ENCODE peak calls at places on chromosomes 7 and 10, in four cellular contexts. One of them, this sample, is unnamed.

GRCh38 chr7:126026421-126027088 is 1096.9 kb upstream of the POT1 start:
- DNase-seq in H1: no peak
- DNase-seq in HepG2: no peak
- DNase-seq in K562: no peak
- DNase-seq in this sample: no peak

GRCh38 chr7:44966731-44967538 is 11.9 kb downstream of the MYO1G start:
- DNase-seq in H1: no peak
- DNase-seq in HepG2: no peak
- DNase-seq in K562: peak; percentile 26
- DNase-seq in this sample: no peak

GRCh38 chr10:17210361-17210760 is 8.9 kb upstream of the TRDMT1 start:
- DNase-seq in H1: no peak
- DNase-seq in HepG2: no peak
- DNase-seq in K562: no peak
- DNase-seq in this sample: no peak

GRCh38 chr7:108124820-108125219 is 5.3 kb downstream of the LAMB4 start:
- DNase-seq in H1: no peak
- DNase-seq in HepG2: no peak
- DNase-seq in K562: no peak
- DNase-seq in this sample: no peak

GRCh38 chr10:47176903-47177860 is 122.8 kb upstream of the GDF10 start:
- DNase-seq in H1: no peak
- DNase-seq in HepG2: no peak
- DNase-seq in K562: no peak
- DNase-seq in this sample: no peak

GRCh38 chr7:46229409-46229808 is 308.3 kb upstream of the IGFBP3 start:
- DNase-seq in H1: no peak
- DNase-seq in HepG2: peak; percentile 10
- DNase-seq in K562: no peak
- DNase-seq in this sample: no peak

GRCh38 chr10:64320448-64320847 is 799.2 kb downstream of the REEP3 start:
- DNase-seq in H1: no peak
- DNase-seq in HepG2: no peak
- DNase-seq in K562: no peak
- DNase-seq in this sample: no peak

GRCh38 chr7:14767716-14768425 is 134.7 kb downstream of the DGKB start:
- DNase-seq in H1: no peak
- DNase-seq in HepG2: no peak
- DNase-seq in K562: no peak
- DNase-seq in this sample: no peak

GRCh38 chr7:26284995-26285632 is 6.5 kb upstream of the SNX10 start:
- DNase-seq in H1: no peak
- DNase-seq in HepG2: peak; percentile 46
- DNase-seq in K562: peak; percentile 74
- DNase-seq in this sample: no peak

GRCh38 chr10:60760711-60761210 is 17.5 kb upstream of the CDK1 start:
- DNase-seq in H1: no peak
- DNase-seq in HepG2: no peak
- DNase-seq in K562: no peak
- DNase-seq in this sample: no peak

GRCh38 chr10:65194555-65194954 is 1673.4 kb downstream of the REEP3 start:
- DNase-seq in H1: no peak
- DNase-seq in HepG2: no peak
- DNase-seq in K562: no peak
- DNase-seq in this sample: no peak

GRCh38 chr10:126964190-126964589 is 59.0 kb downstream of the DOCK1 start:
- DNase-seq in H1: no peak
- DNase-seq in HepG2: no peak
- DNase-seq in K562: no peak
- DNase-seq in this sample: no peak

GRCh38 chr7:32881074-32881982 is 10.2 kb downstream of the KBTBD2 start:
- DNase-seq in H1: no peak
- DNase-seq in HepG2: no peak
- DNase-seq in K562: no peak
- DNase-seq in this sample: no peak

GRCh38 chr7:27180431-27181175 is 4.4 kb downstream of the HOXA11 start:
- DNase-seq in H1: no peak
- DNase-seq in HepG2: no peak
- DNase-seq in K562: no peak
- DNase-seq in this sample: no peak

GRCh38 chr10:109922353-109922975 is 847 bp downstream of the XPNPEP1 start:
- DNase-seq in H1: no peak
- DNase-seq in HepG2: no peak
- DNase-seq in K562: no peak
- DNase-seq in this sample: no peak

GRCh38 chr10:114044251-114045070 is 795 bp downstream of the ADRB1 start:
- DNase-seq in H1: no peak
- DNase-seq in HepG2: no peak
- DNase-seq in K562: no peak
- DNase-seq in this sample: peak; percentile 33

GRCh38 chr10:80289451-80290287 is at the start of gene MAT1A:
- DNase-seq in H1: peak; percentile 13
- DNase-seq in HepG2: peak; percentile 84
- DNase-seq in K562: peak; percentile 22
- DNase-seq in this sample: no peak

GRCh38 chr10:50623299-50624153 is at the start of gene SGMS1:
- DNase-seq in H1: peak; percentile 44
- DNase-seq in HepG2: peak; percentile 68
- DNase-seq in K562: peak; percentile 92
- DNase-seq in this sample: peak; percentile 81

GRCh38 chr10:122435212-122435827 is 19.1 kb upstream of the ARMS2 start:
- DNase-seq in H1: no peak
- DNase-seq in HepG2: peak; percentile 30
- DNase-seq in K562: peak; percentile 9
- DNase-seq in this sample: no peak

GRCh38 chr10:31963598-31963980 is 35.0 kb upstream of the ARHGAP12 start:
- DNase-seq in H1: no peak
- DNase-seq in HepG2: no peak
- DNase-seq in K562: no peak
- DNase-seq in this sample: no peak

GRCh38 chr7:85023066-85023687 is 163.7 kb downstream of the SEMA3D start:
- DNase-seq in H1: no peak
- DNase-seq in HepG2: peak; percentile 21
- DNase-seq in K562: peak; percentile 31
- DNase-seq in this sample: no peak

GRCh38 chr7:100847360-100847759 is 5.2 kb upstream of the SLC12A9 start:
- DNase-seq in H1: no peak
- DNase-seq in HepG2: no peak
- DNase-seq in K562: no peak
- DNase-seq in this sample: no peak

GRCh38 chr7:85489498-85489897 is 302.6 kb upstream of the SEMA3D start:
- DNase-seq in H1: no peak
- DNase-seq in HepG2: no peak
- DNase-seq in K562: no peak
- DNase-seq in this sample: no peak

GRCh38 chr7:50335795-50336754 is 31.6 kb downstream of the IKZF1 start:
- DNase-seq in H1: no peak
- DNase-seq in HepG2: no peak
- DNase-seq in K562: peak; percentile 79
- DNase-seq in this sample: no peak

GRCh38 chr7:116232402-116232749 is 22.0 kb downstream of the TES start:
- DNase-seq in H1: no peak
- DNase-seq in HepG2: no peak
- DNase-seq in K562: no peak
- DNase-seq in this sample: no peak

GRCh38 chr10:30114871-30115270 is 55.5 kb upstream of the JCAD start:
- DNase-seq in H1: no peak
- DNase-seq in HepG2: no peak
- DNase-seq in K562: no peak
- DNase-seq in this sample: no peak

GRCh38 chr7:696426-697258 is 29.9 kb upstream of the DNAAF5 start:
- DNase-seq in H1: no peak
- DNase-seq in HepG2: no peak
- DNase-seq in K562: no peak
- DNase-seq in this sample: no peak

GRCh38 chr10:132328738-132329137 is 3.3 kb upstream of the LRRC27 start:
- DNase-seq in H1: no peak
- DNase-seq in HepG2: no peak
- DNase-seq in K562: peak; percentile 16
- DNase-seq in this sample: no peak

GRCh38 chr10:96663794-96664193 is 56.5 kb downstream of the PIK3AP1 start:
- DNase-seq in H1: no peak
- DNase-seq in HepG2: no peak
- DNase-seq in K562: no peak
- DNase-seq in this sample: no peak

GRCh38 chr10:470339-471003 is 219.0 kb downstream of the DIP2C start:
- DNase-seq in H1: no peak
- DNase-seq in HepG2: no peak
- DNase-seq in K562: no peak
- DNase-seq in this sample: no peak

GRCh38 chr7:6375346-6376101 is 72.2 kb downstream of the DAGLB start:
- DNase-seq in H1: no peak
- DNase-seq in HepG2: no peak
- DNase-seq in K562: no peak
- DNase-seq in this sample: no peak

DNA sequence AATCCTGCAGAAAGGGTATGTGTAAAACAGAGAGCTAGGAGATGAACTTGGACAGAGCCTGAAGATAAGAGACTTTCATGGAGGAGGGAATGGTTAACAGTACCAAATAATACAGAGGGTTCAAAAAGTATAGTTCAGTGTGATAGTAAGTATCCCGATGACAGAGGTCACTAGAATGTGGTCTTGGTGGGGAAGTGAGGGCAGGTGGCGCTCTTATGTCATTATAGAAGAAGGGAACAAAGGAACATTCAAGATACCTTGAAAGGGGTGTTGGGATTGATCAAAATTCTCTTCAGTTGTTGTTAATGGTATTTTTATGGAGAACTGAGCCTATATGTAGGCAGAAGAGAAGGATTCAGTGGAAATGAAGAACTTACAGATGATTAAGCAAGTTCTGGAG is 312.5 kb downstream of the SUGCT start:
- DNase-seq in H1: no peak
- DNase-seq in HepG2: no peak
- DNase-seq in K562: no peak
- DNase-seq in this sample: peak; percentile 15
- TF ChIP-seq USF2 in H1: no peak
- TF ChIP-seq USF2 in HepG2: no peak
- TF ChIP-seq USF2 in K562: no peak
- TF ChIP-seq USF2 in this sample: no peak

GRCh38 chr10:75971402-75972211 is 540.2 kb downstream of the LRMDA start:
- DNase-seq in H1: no peak
- DNase-seq in HepG2: no peak
- DNase-seq in K562: no peak
- DNase-seq in this sample: no peak
- TF ChIP-seq ATF3 in H1: no peak
- TF ChIP-seq ATF3 in HepG2: no peak
- TF ChIP-seq ATF3 in K562: no peak
- TF ChIP-seq ATF3 in this sample: no peak

GRCh38 chr10:34704526-34705184 is 110.4 kb downstream of the PARD3 start:
- DNase-seq in H1: no peak
- DNase-seq in HepG2: no peak
- DNase-seq in K562: no peak
- DNase-seq in this sample: no peak
- TF ChIP-seq JUN in H1: no peak
- TF ChIP-seq JUN in HepG2: no peak
- TF ChIP-seq JUN in K562: no peak
- TF ChIP-seq JUN in this sample: no peak

DNA sequence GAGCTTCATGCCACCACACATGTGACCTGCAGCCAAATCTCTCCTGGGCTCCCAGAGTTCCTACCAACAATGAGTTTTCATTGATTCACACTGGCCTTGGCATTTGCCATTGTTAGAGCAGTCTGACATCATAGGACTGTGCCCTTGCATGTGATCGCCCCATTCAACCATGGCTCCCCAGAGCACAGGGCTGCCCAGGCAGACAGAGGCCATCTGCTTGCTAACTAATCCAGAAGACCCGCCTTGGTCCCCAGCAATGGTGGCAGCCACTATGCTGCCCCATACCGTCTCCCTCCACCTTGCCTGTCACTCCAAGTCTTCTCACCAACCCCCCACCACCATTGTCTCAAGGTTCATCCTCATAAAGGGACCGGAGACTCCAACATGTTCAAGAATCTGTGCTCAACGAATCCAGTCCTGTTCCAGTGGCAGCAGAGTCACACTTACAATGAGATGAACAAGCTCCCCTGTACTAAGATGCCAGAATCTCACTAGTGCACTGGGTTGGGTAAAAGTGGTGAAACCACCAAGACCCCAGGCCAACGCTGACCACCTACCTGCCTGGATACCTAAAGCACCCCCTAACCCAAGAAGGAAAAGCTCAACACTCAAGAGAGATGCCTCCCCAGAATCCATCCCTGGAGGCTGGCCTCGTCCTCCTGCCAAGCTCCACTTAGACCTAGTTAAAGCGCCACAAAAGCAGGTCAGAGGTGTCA is 95.0 kb upstream of the MACROH2A2 start:
- DNase-seq in H1: no peak
- DNase-seq in HepG2: no peak
- DNase-seq in K562: no peak
- DNase-seq in this sample: no peak
- TF ChIP-seq USF2 in H1: no peak
- TF ChIP-seq USF2 in HepG2: no peak
- TF ChIP-seq USF2 in K562: no peak
- TF ChIP-seq USF2 in this sample: no peak

DNA sequence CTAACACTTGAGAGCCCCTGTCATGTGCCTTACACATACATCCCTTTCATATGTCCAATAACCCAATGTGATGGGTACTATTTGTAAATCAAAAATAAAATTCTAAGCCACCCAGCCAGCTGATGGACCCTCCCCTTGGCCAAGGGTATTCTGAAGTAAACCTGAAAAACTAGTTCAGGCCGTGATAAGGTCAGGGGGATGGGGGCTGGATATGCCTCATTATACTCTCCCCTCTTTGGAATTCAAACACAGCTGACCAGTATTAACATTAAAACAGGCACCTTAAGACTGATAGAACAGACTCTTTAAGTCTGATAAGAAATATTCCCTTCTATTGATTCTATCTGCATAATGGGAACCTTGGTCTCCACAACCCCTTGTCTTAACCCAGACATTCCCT is 51.9 kb downstream of the SLC16A9 start:
- DNase-seq in H1: no peak
- DNase-seq in HepG2: no peak
- DNase-seq in K562: no peak
- DNase-seq in this sample: no peak
- TF ChIP-seq ATF3 in H1: no peak
- TF ChIP-seq ATF3 in HepG2: no peak
- TF ChIP-seq ATF3 in K562: no peak
- TF ChIP-seq ATF3 in this sample: no peak